ENCODE peak calls at places on chromosomes 6 and 20, in six cellular contexts. One of them, this sample, is unnamed.

GRCh38 chr20:35582131-35582530 is 33.5 kb upstream of the SPAG4 start:
- DNase-seq in activated naive CD4-positive, alpha-beta T cell: no peak
- DNase-seq in GM23338: no peak
- DNase-seq in HEK293T: no peak
- DNase-seq in CD8-positive, alpha-beta T cell: no peak
- DNase-seq in cardiac muscle cell: no peak
- DNase-seq in this sample: no peak

GRCh38 chr6:80744213-80744612 is 637.7 kb downstream of the BCKDHB start:
- DNase-seq in activated naive CD4-positive, alpha-beta T cell: no peak
- DNase-seq in GM23338: no peak
- DNase-seq in HEK293T: no peak
- DNase-seq in CD8-positive, alpha-beta T cell: no peak
- DNase-seq in cardiac muscle cell: no peak
- DNase-seq in this sample: no peak

GRCh38 chr6:157966990-157967389 is 14.7 kb upstream of the SYNJ2 start:
- DNase-seq in activated naive CD4-positive, alpha-beta T cell: no peak
- DNase-seq in GM23338: no peak
- DNase-seq in HEK293T: no peak
- DNase-seq in CD8-positive, alpha-beta T cell: peak
- DNase-seq in cardiac muscle cell: no peak
- DNase-seq in this sample: no peak

GRCh38 chr20:42018979-42019378 is 400.8 kb upstream of the CHD6 start:
- DNase-seq in activated naive CD4-positive, alpha-beta T cell: no peak
- DNase-seq in GM23338: no peak
- DNase-seq in HEK293T: no peak
- DNase-seq in CD8-positive, alpha-beta T cell: no peak
- DNase-seq in cardiac muscle cell: no peak
- DNase-seq in this sample: no peak

GRCh38 chr6:168711049-168711640 is 270.2 kb downstream of the SMOC2 start:
- DNase-seq in activated naive CD4-positive, alpha-beta T cell: no peak
- DNase-seq in GM23338: peak
- DNase-seq in HEK293T: peak
- DNase-seq in CD8-positive, alpha-beta T cell: no peak
- DNase-seq in cardiac muscle cell: no peak
- DNase-seq in this sample: no peak

GRCh38 chr6:1126036-1126435 is 185.9 kb upstream of the FOXQ1 start:
- DNase-seq in activated naive CD4-positive, alpha-beta T cell: no peak
- DNase-seq in GM23338: no peak
- DNase-seq in HEK293T: no peak
- DNase-seq in CD8-positive, alpha-beta T cell: no peak
- DNase-seq in cardiac muscle cell: no peak
- DNase-seq in this sample: no peak

GRCh38 chr6:107676002-107676401 is 148.1 kb downstream of the SCML4 start:
- DNase-seq in activated naive CD4-positive, alpha-beta T cell: no peak
- DNase-seq in GM23338: no peak
- DNase-seq in HEK293T: no peak
- DNase-seq in CD8-positive, alpha-beta T cell: no peak
- DNase-seq in cardiac muscle cell: no peak
- DNase-seq in this sample: no peak

GRCh38 chr6:2563635-2564034 is 187.1 kb downstream of the MYLK4 start:
- DNase-seq in activated naive CD4-positive, alpha-beta T cell: no peak
- DNase-seq in GM23338: no peak
- DNase-seq in HEK293T: no peak
- DNase-seq in CD8-positive, alpha-beta T cell: no peak
- DNase-seq in cardiac muscle cell: no peak
- DNase-seq in this sample: no peak

GRCh38 chr6:101878554-101879276 is 485.2 kb downstream of the GRIK2 start:
- DNase-seq in activated naive CD4-positive, alpha-beta T cell: no peak
- DNase-seq in GM23338: no peak
- DNase-seq in HEK293T: no peak
- DNase-seq in CD8-positive, alpha-beta T cell: no peak
- DNase-seq in cardiac muscle cell: no peak
- DNase-seq in this sample: no peak

GRCh38 chr6:39876111-39876510 is 58.2 kb downstream of the MOCS1 start:
- DNase-seq in activated naive CD4-positive, alpha-beta T cell: no peak
- DNase-seq in GM23338: no peak
- DNase-seq in HEK293T: no peak
- DNase-seq in CD8-positive, alpha-beta T cell: no peak
- DNase-seq in cardiac muscle cell: no peak
- DNase-seq in this sample: no peak

GRCh38 chr20:37431786-37432185 is 85.8 kb downstream of the SRC start:
- DNase-seq in activated naive CD4-positive, alpha-beta T cell: no peak
- DNase-seq in GM23338: no peak
- DNase-seq in HEK293T: no peak
- DNase-seq in CD8-positive, alpha-beta T cell: no peak
- DNase-seq in cardiac muscle cell: no peak
- DNase-seq in this sample: no peak

GRCh38 chr20:10074513-10074912 is 39.7 kb downstream of the ANKEF1 start:
- DNase-seq in activated naive CD4-positive, alpha-beta T cell: no peak
- DNase-seq in GM23338: no peak
- DNase-seq in HEK293T: no peak
- DNase-seq in CD8-positive, alpha-beta T cell: no peak
- DNase-seq in cardiac muscle cell: no peak
- DNase-seq in this sample: no peak